ENCODE peak calls at places on chromosomes 3 and 15, in six cellular contexts. N, G, O, E, U and B are unnamed samples.

GRCh38 chr3:52714335-52715302 is 8.7 kb downstream of the SPCS1 start:
- DNase-seq in N (no peak), G (no peak), O (no peak), E (no peak), U (peak), B (no peak)

GRCh38 chr3:58004972-58005371 is 3.2 kb upstream of the FLNB start:
- DNase-seq in N (no peak), G (no peak), O (no peak), E (peak), U (no peak), B (no peak)

GRCh38 chr15:62907275-62907674 is 135.3 kb upstream of the TPM1 start:
- DNase-seq in N (no peak), G (no peak), O (no peak), E (no peak), U (no peak), B (no peak)

GRCh38 chr3:185846041-185846440 is 21.2 kb upstream of the IGF2BP2 start:
- DNase-seq in N (no peak), G (no peak), O (no peak), E (no peak), U (no peak), B (no peak)

GRCh38 chr3:119779731-119780383 is 2.0 kb upstream of the NR1I2 start:
- DNase-seq in N (no peak), G (no peak), O (no peak), E (no peak), U (no peak), B (no peak)

GRCh38 chr15:66425837-66426236 is 39.1 kb downstream of the MAP2K1 start:
- DNase-seq in N (no peak), G (no peak), O (no peak), E (no peak), U (no peak), B (no peak)

GRCh38 chr3:73535137-73535536 is 89.6 kb downstream of the PDZRN3 start:
- DNase-seq in N (no peak), G (no peak), O (no peak), E (no peak), U (no peak), B (no peak)

GRCh38 chr3:125072310-125072709 is 16.5 kb upstream of the HEG1 start:
- DNase-seq in N (no peak), G (no peak), O (no peak), E (no peak), U (no peak), B (no peak)

GRCh38 chr15:78155355-78155939 is 6.3 kb downstream of the IDH3A start:
- DNase-seq in N (no peak), G (no peak), O (no peak), E (no peak), U (no peak), B (no peak)

GRCh38 chr15:66701422-66702034 is 508 bp upstream of the SMAD6 start:
- DNase-seq in N (peak), G (peak), O (peak), E (no peak), U (peak), B (peak)

GRCh38 chr15:98648654-98649537 is 557 bp downstream of the IGF1R start:
- DNase-seq in N (no peak), G (peak), O (peak), E (peak), U (peak), B (peak)

GRCh38 chr3:169325821-169326220 is 337.7 kb downstream of the MECOM start:
- DNase-seq in N (no peak), G (no peak), O (no peak), E (no peak), U (no peak), B (no peak)

GRCh38 chr15:31511707-31512310 is 185.2 kb downstream of the KLF13 start:
- DNase-seq in N (peak), G (no peak), O (no peak), E (no peak), U (no peak), B (no peak)

GRCh38 chr3:151709847-151710246 is 23.9 kb upstream of the AADACL2 start:
- DNase-seq in N (no peak), G (no peak), O (no peak), E (no peak), U (no peak), B (no peak)

GRCh38 chr15:78968539-78969271 is 23.9 kb upstream of the CTSH start:
- DNase-seq in N (no peak), G (no peak), O (no peak), E (peak), U (no peak), B (no peak)

GRCh38 chr3:28334552-28334951 is 14.0 kb upstream of the ZCWPW2 start:
- DNase-seq in N (no peak), G (no peak), O (no peak), E (peak), U (no peak), B (no peak)

GRCh38 chr15:44028349-44028748 is 166.7 kb downstream of the FRMD5 start:
- DNase-seq in N (no peak), G (no peak), O (no peak), E (no peak), U (no peak), B (no peak)

GRCh38 chr3:50161320-50161719 is 6.2 kb downstream of the SEMA3F start:
- DNase-seq in N (no peak), G (no peak), O (no peak), E (peak), U (no peak), B (no peak)

GRCh38 chr3:32398531-32398930 is 6.9 kb downstream of the CMTM7 start:
- DNase-seq in N (no peak), G (peak), O (no peak), E (no peak), U (peak), B (peak)

GRCh38 chr3:161854232-161854771 is 357.7 kb downstream of the OTOL1 start:
- DNase-seq in N (no peak), G (no peak), O (peak), E (peak), U (no peak), B (no peak)

GRCh38 chr3:166071-166470 is 30.5 kb upstream of the CHL1 start:
- DNase-seq in N (no peak), G (no peak), O (no peak), E (no peak), U (no peak), B (no peak)

GRCh38 chr3:190005343-190006113 is 115.2 kb downstream of the P3H2 start:
- DNase-seq in N (no peak), G (no peak), O (no peak), E (no peak), U (no peak), B (no peak)

GRCh38 chr3:127911421-127911931 is 3.6 kb upstream of the KBTBD12 start:
- DNase-seq in N (no peak), G (no peak), O (no peak), E (no peak), U (no peak), B (no peak)

GRCh38 chr3:125375950-125376679 is 990 bp upstream of the ZNF148 start:
- DNase-seq in N (no peak), G (no peak), O (no peak), E (peak), U (no peak), B (no peak)

GRCh38 chr3:193844472-193844871 is 251.5 kb downstream of the OPA1 start:
- DNase-seq in N (no peak), G (no peak), O (no peak), E (no peak), U (no peak), B (no peak)

GRCh38 chr3:115512565-115513410 is 110.5 kb upstream of the GAP43 start:
- DNase-seq in N (no peak), G (no peak), O (peak), E (no peak), U (peak), B (peak)

GRCh38 chr3:122190525-122190924 is 7.1 kb downstream of the CASR start:
- DNase-seq in N (no peak), G (no peak), O (no peak), E (no peak), U (no peak), B (no peak)

GRCh38 chr15:62453356-62453755 is 288.3 kb upstream of the C2CD4B start:
- DNase-seq in N (no peak), G (no peak), O (no peak), E (peak), U (no peak), B (no peak)

GRCh38 chr3:47016934-47017435 is 37.5 kb downstream of the NBEAL2 start:
- DNase-seq in N (no peak), G (no peak), O (no peak), E (peak), U (no peak), B (no peak)

GRCh38 chr3:141663993-141664392 is 74.1 kb upstream of the RNF7 start:
- DNase-seq in N (no peak), G (no peak), O (no peak), E (no peak), U (peak), B (peak)

GRCh38 chr15:38864827-38865604 is 300.4 kb upstream of the RASGRP1 start:
- DNase-seq in N (no peak), G (no peak), O (no peak), E (no peak), U (peak), B (no peak)

GRCh38 chr3:179069762-179070390 is 1.7 kb downstream of the ZMAT3 start:
- DNase-seq in N (no peak), G (no peak), O (no peak), E (no peak), U (no peak), B (no peak)

GRCh38 chr3:20141306-20141705 is 44.7 kb downstream of the SGO1 start:
- DNase-seq in N (no peak), G (no peak), O (no peak), E (no peak), U (no peak), B (no peak)

GRCh38 chr3:20143519-20143918 is 42.5 kb downstream of the SGO1 start:
- DNase-seq in N (no peak), G (no peak), O (no peak), E (no peak), U (no peak), B (no peak)

GRCh38 chr3:20141841-20142240 is 44.2 kb downstream of the SGO1 start:
- DNase-seq in N (no peak), G (no peak), O (no peak), E (no peak), U (peak), B (no peak)

GRCh38 chr3:20140881-20141280 is 45.1 kb downstream of the SGO1 start:
- DNase-seq in N (no peak), G (no peak), O (no peak), E (no peak), U (no peak), B (no peak)

GRCh38 chr3:20142517-20142916 is 43.5 kb downstream of the SGO1 start:
- DNase-seq in N (no peak), G (no peak), O (no peak), E (no peak), U (no peak), B (no peak)
- H3K27ac ChIP-seq in N (no peak), G (no peak), O (no peak), E (no peak), U (no peak), B (no peak)

GRCh38 chr3:45712434-45713110 is 23.4 kb downstream of the SACM1L start:
- DNase-seq in N (no peak), G (no peak), O (no peak), E (no peak), U (no peak), B (no peak)
- H3K27ac ChIP-seq in N (no peak), G (no peak), O (no peak), E (no peak), U (no peak), B (no peak)

DNA sequence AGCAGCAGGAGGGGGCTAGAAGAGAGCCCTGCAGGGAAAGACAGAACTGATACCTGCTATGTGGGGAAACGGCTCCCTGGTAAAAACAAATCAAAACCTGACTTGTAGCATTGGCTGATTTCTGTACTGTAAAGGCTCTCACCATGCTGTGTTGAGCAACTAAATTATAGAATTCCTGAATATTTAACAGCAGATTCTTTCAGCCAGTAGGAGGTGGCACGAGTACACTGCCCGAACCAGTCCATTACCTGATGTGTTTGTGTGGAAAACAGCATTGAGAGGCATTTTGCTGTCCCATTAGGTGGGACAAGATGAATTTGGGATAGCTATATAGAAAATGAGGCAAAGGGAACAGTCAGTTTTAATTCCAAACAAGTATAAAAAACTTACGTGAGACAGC is 201.2 kb downstream of the ATP10A start:
- DNase-seq in N (no peak), G (no peak), O (no peak), E (no peak), U (no peak), B (no peak)
- H3K27ac ChIP-seq in N (no peak), G (no peak), O (no peak), E (no peak), U (no peak), B (no peak)

DNA sequence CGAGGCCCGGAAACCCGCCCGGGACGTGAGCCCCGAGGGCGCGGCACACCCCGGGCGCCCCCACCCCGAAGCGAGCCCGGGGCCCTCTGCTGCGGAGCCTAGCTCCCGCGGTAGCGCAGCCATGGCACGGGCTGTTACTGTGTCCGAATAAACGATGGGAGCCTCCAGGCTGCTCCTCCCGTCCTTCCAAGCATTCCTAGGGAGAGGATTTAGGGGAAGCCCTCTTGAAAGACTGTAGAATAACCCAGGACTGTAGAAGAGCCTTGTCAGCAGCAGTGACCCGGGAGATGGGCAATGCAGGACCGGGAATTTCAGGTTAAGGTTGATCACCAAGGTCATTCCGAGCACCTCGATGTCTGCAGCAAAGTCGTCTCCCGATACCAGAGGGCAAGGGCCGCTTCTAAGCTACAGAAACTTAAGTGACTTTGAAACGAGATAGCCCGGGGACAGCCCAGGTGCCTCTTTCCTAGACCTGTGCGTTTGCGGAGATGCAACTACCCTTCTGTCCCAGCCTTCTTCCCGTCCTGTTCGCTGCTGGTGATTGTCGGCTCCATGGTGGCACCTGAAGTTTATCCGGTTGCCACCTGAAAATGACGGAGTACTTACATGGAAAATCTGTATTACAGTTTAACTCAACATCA is 729 bp upstream of the MYO5A start:
- DNase-seq in N (no peak), G (peak), O (no peak), E (no peak), U (no peak), B (no peak)
- H3K27ac ChIP-seq in N (peak), G (peak), O (peak), E (peak), U (peak), B (peak)

GRCh38 chr3:40104441-40104840 is 205.1 kb upstream of the EIF1B start:
- DNase-seq in N (no peak), G (no peak), O (no peak), E (no peak), U (no peak), B (no peak)
- H3K27ac ChIP-seq in N (no peak), G (no peak), O (no peak), E (no peak), U (no peak), B (no peak)